ENCODE peak calls at places on chromosomes 7 and 10, in nine cellular contexts. Y, N, J, V, T, S, L, Q and O are unnamed samples.

GRCh38 chr10:120279196-120279595 is 177.8 kb upstream of the PLPP4 start:
- DNase-seq in Y (no peak), N (no peak), J (no peak), V (no peak), T (no peak), S (no peak), L (no peak), Q (no peak), O (no peak)

GRCh38 chr7:88629559-88629958 is 129.9 kb upstream of the ZNF804B start:
- DNase-seq in Y (no peak), N (no peak), J (no peak), V (no peak), T (no peak), S (no peak), L (no peak), Q (no peak), O (no peak)

GRCh38 chr10:129689681-129690080 is 222.6 kb downstream of the MGMT start:
- DNase-seq in Y (no peak), N (no peak), J (no peak), V (no peak), T (no peak), S (no peak), L (no peak), Q (no peak), O (no peak)

GRCh38 chr10:3902054-3902808 is 117.2 kb upstream of the KLF6 start:
- DNase-seq in Y (no peak), N (no peak), J (peak; percentile 39), V (peak; percentile 51), T (no peak), S (no peak), L (no peak), Q (peak; percentile 19), O (no peak)

GRCh38 chr10:74078037-74078436 is 72.6 kb downstream of the AP3M1 start:
- DNase-seq in Y (peak; percentile 83), N (no peak), J (peak; percentile 75), V (no peak), T (peak; percentile 74), S (no peak), L (no peak), Q (no peak), O (peak; percentile 7)

GRCh38 chr10:6751363-6751762 is 171.3 kb upstream of the PRKCQ start:
- DNase-seq in Y (no peak), N (no peak), J (no peak), V (no peak), T (no peak), S (no peak), L (no peak), Q (no peak), O (no peak)

GRCh38 chr7:155587486-155587885 is 41.1 kb upstream of the CNPY1 start:
- DNase-seq in Y (no peak), N (peak; percentile 60), J (no peak), V (no peak), T (no peak), S (no peak), L (peak; percentile 48), Q (no peak), O (no peak)

GRCh38 chr7:117401293-117402002 is 25.8 kb downstream of the ASZ1 start:
- DNase-seq in Y (peak; percentile 15), N (no peak), J (peak; percentile 23), V (no peak), T (no peak), S (no peak), L (no peak), Q (no peak), O (no peak)

GRCh38 chr10:34705563-34705962 is 109.5 kb downstream of the PARD3 start:
- DNase-seq in Y (no peak), N (no peak), J (no peak), V (no peak), T (no peak), S (no peak), L (no peak), Q (no peak), O (no peak)

GRCh38 chr10:35178305-35178704 is 51.7 kb downstream of the CREM start:
- DNase-seq in Y (no peak), N (no peak), J (no peak), V (no peak), T (no peak), S (no peak), L (no peak), Q (no peak), O (no peak)

GRCh38 chr7:78055160-78055559 is 256.6 kb downstream of the PHTF2 start:
- DNase-seq in Y (no peak), N (no peak), J (no peak), V (no peak), T (no peak), S (peak; percentile 20), L (no peak), Q (no peak), O (no peak)

GRCh38 chr7:116670409-116671036 is 1.5 kb upstream of the MET start:
- DNase-seq in Y (no peak), N (no peak), J (no peak), V (no peak), T (no peak), S (no peak), L (no peak), Q (no peak), O (no peak)

GRCh38 chr7:51299391-51300133 is 17.0 kb downstream of the COBL start:
- DNase-seq in Y (no peak), N (no peak), J (no peak), V (no peak), T (no peak), S (no peak), L (no peak), Q (no peak), O (no peak)

GRCh38 chr10:116183733-116184447 is 89.1 kb downstream of the GFRA1 start:
- DNase-seq in Y (peak; percentile 78), N (no peak), J (peak; percentile 59), V (no peak), T (no peak), S (no peak), L (no peak), Q (peak; percentile 79), O (no peak)

GRCh38 chr10:129570185-129570584 is 103.1 kb downstream of the MGMT start:
- DNase-seq in Y (no peak), N (no peak), J (no peak), V (no peak), T (no peak), S (no peak), L (no peak), Q (no peak), O (no peak)

GRCh38 chr10:44030132-44030531 is 354.8 kb downstream of the CXCL12 start:
- DNase-seq in Y (no peak), N (peak; percentile 77), J (no peak), V (no peak), T (no peak), S (no peak), L (no peak), Q (no peak), O (no peak)

GRCh38 chr7:37524056-37524455 is 75.4 kb upstream of the ELMO1 start:
- DNase-seq in Y (no peak), N (no peak), J (no peak), V (no peak), T (no peak), S (no peak), L (no peak), Q (no peak), O (no peak)

GRCh38 chr10:95841711-95842498 is 65.9 kb upstream of the CC2D2B start:
- DNase-seq in Y (peak; percentile 64), N (no peak), J (peak; percentile 64), V (no peak), T (peak; percentile 24), S (peak; percentile 26), L (no peak), Q (peak; percentile 69), O (no peak)

GRCh38 chr7:46259947-46260346 is 338.9 kb upstream of the IGFBP3 start:
- DNase-seq in Y (no peak), N (no peak), J (no peak), V (no peak), T (no peak), S (no peak), L (no peak), Q (no peak), O (no peak)

GRCh38 chr10:133071801-133072595 is 15.7 kb upstream of the ADGRA1 start:
- DNase-seq in Y (no peak), N (no peak), J (no peak), V (no peak), T (no peak), S (peak; percentile 9), L (no peak), Q (no peak), O (no peak)

GRCh38 chr7:88111136-88111748 is 108.6 kb downstream of the SRI start:
- DNase-seq in Y (peak; percentile 36), N (no peak), J (peak; percentile 49), V (no peak), T (peak; percentile 67), S (peak; percentile 41), L (no peak), Q (peak; percentile 21), O (no peak)

GRCh38 chr10:91198781-91199180 is 21.7 kb upstream of the PCGF5 start:
- DNase-seq in Y (peak; percentile 57), N (no peak), J (peak; percentile 93), V (no peak), T (no peak), S (no peak), L (no peak), Q (no peak), O (peak; percentile 11)

GRCh38 chr7:28315565-28316420 is 96.5 kb upstream of the CREB5 start:
- DNase-seq in Y (peak; percentile 80), N (peak; percentile 87), J (no peak), V (no peak), T (no peak), S (no peak), L (no peak), Q (peak; percentile 19), O (no peak)

GRCh38 chr7:14446829-14447228 is 455.7 kb downstream of the DGKB start:
- DNase-seq in Y (no peak), N (no peak), J (no peak), V (no peak), T (no peak), S (no peak), L (no peak), Q (no peak), O (no peak)

GRCh38 chr10:93947055-93947454 is 46.7 kb upstream of the PLCE1 start:
- DNase-seq in Y (peak; percentile 90), N (no peak), J (peak; percentile 93), V (no peak), T (no peak), S (no peak), L (no peak), Q (peak; percentile 59), O (no peak)

GRCh38 chr10:114172776-114173555 is 1.0 kb downstream of the CCDC186 start:
- DNase-seq in Y (no peak), N (no peak), J (no peak), V (no peak), T (no peak), S (no peak), L (no peak), Q (no peak), O (no peak)

GRCh38 chr10:17479015-17479615 is 24.7 kb upstream of the ST8SIA6 start:
- DNase-seq in Y (peak; percentile 81), N (no peak), J (no peak), V (no peak), T (no peak), S (no peak), L (no peak), Q (no peak), O (no peak)

GRCh38 chr7:86963599-86964230 is 95.7 kb downstream of the ELAPOR2 start:
- DNase-seq in Y (no peak), N (no peak), J (no peak), V (no peak), T (peak; percentile 20), S (no peak), L (no peak), Q (no peak), O (no peak)